ENCODE peak calls at places on chromosomes 4 and X, in seven cellular contexts. One of them, this sample, is unnamed. For H3K4me1, the result is how much of the 10 kb centered on the place peaks cover.

GRCh38 chr4:18842431-18842830 is 820.9 kb upstream of the LCORL start:
- DNase-seq in CD8-positive, alpha-beta memory T cell: no peak
- DNase-seq in breast epithelium: no peak
- DNase-seq in K562: no peak
- DNase-seq in A549: no peak
- DNase-seq in Panc1: no peak
- DNase-seq in HepG2: no peak
- DNase-seq in this sample: no peak

GRCh38 chr4:22573198-22573597 is 57.3 kb upstream of the ADGRA3 start:
- DNase-seq in CD8-positive, alpha-beta memory T cell: no peak
- DNase-seq in breast epithelium: no peak
- DNase-seq in K562: no peak
- DNase-seq in A549: no peak
- DNase-seq in Panc1: no peak
- DNase-seq in HepG2: no peak
- DNase-seq in this sample: peak

GRCh38 chrX:131729295-131729694 is 185.4 kb downstream of the OR13H1 start:
- DNase-seq in CD8-positive, alpha-beta memory T cell: no peak
- DNase-seq in breast epithelium: no peak
- DNase-seq in K562: no peak
- DNase-seq in A549: peak
- DNase-seq in Panc1: peak
- DNase-seq in HepG2: no peak
- DNase-seq in this sample: peak

GRCh38 chr4:159069922-159070321 is 33.0 kb upstream of the RAPGEF2 start:
- DNase-seq in CD8-positive, alpha-beta memory T cell: no peak
- DNase-seq in breast epithelium: no peak
- DNase-seq in K562: no peak
- DNase-seq in A549: no peak
- DNase-seq in Panc1: no peak
- DNase-seq in HepG2: no peak
- DNase-seq in this sample: no peak

GRCh38 chrX:103878466-103879151 is 46.6 kb upstream of the RAB9B start:
- DNase-seq in CD8-positive, alpha-beta memory T cell: no peak
- DNase-seq in breast epithelium: no peak
- DNase-seq in K562: no peak
- DNase-seq in A549: peak
- DNase-seq in Panc1: peak
- DNase-seq in HepG2: peak
- DNase-seq in this sample: no peak

GRCh38 chrX:139008185-139008584 is 296.7 kb upstream of the FGF13 start:
- DNase-seq in CD8-positive, alpha-beta memory T cell: no peak
- DNase-seq in breast epithelium: no peak
- DNase-seq in K562: peak
- DNase-seq in A549: no peak
- DNase-seq in Panc1: no peak
- DNase-seq in HepG2: no peak
- DNase-seq in this sample: no peak

GRCh38 chr4:139973015-139973414 is 181.0 kb downstream of the MAML3 start:
- DNase-seq in CD8-positive, alpha-beta memory T cell: no peak
- DNase-seq in breast epithelium: no peak
- DNase-seq in K562: no peak
- DNase-seq in A549: no peak
- DNase-seq in Panc1: no peak
- DNase-seq in HepG2: no peak
- DNase-seq in this sample: no peak

GRCh38 chr4:180827193-180827592 is 1416.0 kb upstream of the TENM3 start:
- DNase-seq in CD8-positive, alpha-beta memory T cell: no peak
- DNase-seq in breast epithelium: no peak
- DNase-seq in K562: no peak
- DNase-seq in A549: no peak
- DNase-seq in Panc1: no peak
- DNase-seq in HepG2: peak
- DNase-seq in this sample: no peak

GRCh38 chr4:154511990-154512389 is 20.4 kb upstream of the DCHS2 start:
- DNase-seq in CD8-positive, alpha-beta memory T cell: no peak
- DNase-seq in breast epithelium: no peak
- DNase-seq in K562: no peak
- DNase-seq in A549: no peak
- DNase-seq in Panc1: no peak
- DNase-seq in HepG2: no peak
- DNase-seq in this sample: no peak
- H3K4me1 ChIP-seq in CD8-positive, alpha-beta memory T cell: under half
- H3K4me1 ChIP-seq in breast epithelium: under half
- H3K4me1 ChIP-seq in K562: under half
- H3K4me1 ChIP-seq in A549: under half
- H3K4me1 ChIP-seq in Panc1: under half
- H3K4me1 ChIP-seq in HepG2: under half
- H3K4me1 ChIP-seq in this sample: under half

DNA sequence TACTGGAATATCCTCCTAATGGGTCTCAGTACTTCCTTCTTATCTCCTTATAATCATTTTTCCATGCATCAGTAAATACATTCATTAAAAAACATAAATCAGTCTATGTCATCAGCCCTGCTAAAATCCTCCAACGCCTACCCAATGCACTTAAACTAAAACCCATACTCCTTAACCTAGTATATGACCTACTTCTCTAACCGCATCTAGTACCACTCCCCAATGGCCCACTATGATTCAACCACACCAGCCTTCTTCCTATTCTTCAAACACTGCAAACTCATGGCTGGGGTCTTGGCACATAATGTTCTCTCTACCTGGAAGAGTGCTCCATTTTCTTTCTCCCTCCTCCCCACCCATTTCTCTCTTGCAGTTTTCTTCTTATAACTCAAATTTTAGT is 18.7 kb downstream of the TEC start:
- DNase-seq in CD8-positive, alpha-beta memory T cell: no peak
- DNase-seq in breast epithelium: no peak
- DNase-seq in K562: no peak
- DNase-seq in A549: no peak
- DNase-seq in Panc1: no peak
- DNase-seq in HepG2: no peak
- DNase-seq in this sample: no peak
- H3K4me1 ChIP-seq in CD8-positive, alpha-beta memory T cell: under half
- H3K4me1 ChIP-seq in breast epithelium: under half
- H3K4me1 ChIP-seq in K562: under half
- H3K4me1 ChIP-seq in A549: under half
- H3K4me1 ChIP-seq in Panc1: under half
- H3K4me1 ChIP-seq in HepG2: under half
- H3K4me1 ChIP-seq in this sample: under half

GRCh38 chr4:10091531-10092181 is 24.9 kb downstream of the WDR1 start:
- DNase-seq in CD8-positive, alpha-beta memory T cell: no peak
- DNase-seq in breast epithelium: no peak
- DNase-seq in K562: no peak
- DNase-seq in A549: no peak
- DNase-seq in Panc1: no peak
- DNase-seq in HepG2: no peak
- DNase-seq in this sample: no peak
- H3K4me1 ChIP-seq in CD8-positive, alpha-beta memory T cell: under half
- H3K4me1 ChIP-seq in breast epithelium: under half
- H3K4me1 ChIP-seq in K562: under half
- H3K4me1 ChIP-seq in A549: under half
- H3K4me1 ChIP-seq in Panc1: under half
- H3K4me1 ChIP-seq in HepG2: under half
- H3K4me1 ChIP-seq in this sample: under half

DNA sequence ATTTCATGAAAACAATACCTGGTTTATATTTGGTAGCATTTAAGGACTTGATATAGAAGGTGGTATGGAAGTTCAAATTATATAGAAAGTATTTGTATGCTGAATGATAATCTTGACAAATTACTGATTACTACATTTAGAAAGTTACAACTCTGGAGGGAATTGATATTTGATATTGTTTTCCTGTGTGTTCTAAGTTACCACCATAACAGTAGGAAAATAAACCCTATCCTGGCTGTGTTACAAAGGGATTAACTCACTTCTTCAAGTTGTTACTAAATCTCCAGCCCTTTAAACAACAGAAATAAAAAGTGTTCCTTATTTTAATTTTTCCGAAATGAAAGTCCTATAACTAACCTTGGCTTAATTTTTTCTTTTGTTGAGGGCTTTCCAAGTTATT is 36.6 kb downstream of the FHL1 start:
- DNase-seq in CD8-positive, alpha-beta memory T cell: no peak
- DNase-seq in breast epithelium: no peak
- DNase-seq in K562: no peak
- DNase-seq in A549: no peak
- DNase-seq in Panc1: no peak
- DNase-seq in HepG2: no peak
- DNase-seq in this sample: no peak
- H3K4me1 ChIP-seq in CD8-positive, alpha-beta memory T cell: under half
- H3K4me1 ChIP-seq in breast epithelium: under half
- H3K4me1 ChIP-seq in K562: under half
- H3K4me1 ChIP-seq in A549: under half
- H3K4me1 ChIP-seq in Panc1: under half
- H3K4me1 ChIP-seq in HepG2: under half
- H3K4me1 ChIP-seq in this sample: under half

DNA sequence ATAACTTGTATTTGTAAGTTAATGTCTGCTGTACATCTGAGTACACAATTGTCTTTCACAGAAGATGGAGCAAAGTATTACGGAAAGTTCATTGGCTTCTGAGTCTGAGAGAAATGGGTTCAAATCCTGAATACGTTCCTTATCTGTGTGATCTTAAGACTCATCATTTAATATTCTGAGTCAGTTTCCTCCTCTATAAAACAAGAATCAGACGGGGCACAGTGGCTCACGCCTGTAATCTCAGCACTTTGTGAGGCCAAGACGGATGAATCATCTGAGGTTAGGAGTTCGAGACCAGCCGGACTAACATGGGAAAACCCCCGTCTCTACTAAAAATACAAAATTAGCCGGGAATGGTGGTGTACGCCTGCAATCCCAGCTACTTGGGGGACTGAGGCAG is 57.8 kb downstream of the APBB2 start:
- DNase-seq in CD8-positive, alpha-beta memory T cell: no peak
- DNase-seq in breast epithelium: no peak
- DNase-seq in K562: no peak
- DNase-seq in A549: peak
- DNase-seq in Panc1: no peak
- DNase-seq in HepG2: no peak
- DNase-seq in this sample: no peak
- H3K4me1 ChIP-seq in CD8-positive, alpha-beta memory T cell: under half
- H3K4me1 ChIP-seq in breast epithelium: under half
- H3K4me1 ChIP-seq in K562: under half
- H3K4me1 ChIP-seq in A549: under half
- H3K4me1 ChIP-seq in Panc1: under half
- H3K4me1 ChIP-seq in HepG2: half or more
- H3K4me1 ChIP-seq in this sample: under half

GRCh38 chr4:87012265-87012953 is 77.6 kb downstream of the AFF1 start:
- DNase-seq in CD8-positive, alpha-beta memory T cell: no peak
- DNase-seq in breast epithelium: no peak
- DNase-seq in K562: no peak
- DNase-seq in A549: peak
- DNase-seq in Panc1: no peak
- DNase-seq in HepG2: peak
- DNase-seq in this sample: no peak
- H3K4me1 ChIP-seq in CD8-positive, alpha-beta memory T cell: half or more
- H3K4me1 ChIP-seq in breast epithelium: under half
- H3K4me1 ChIP-seq in K562: under half
- H3K4me1 ChIP-seq in A549: half or more
- H3K4me1 ChIP-seq in Panc1: half or more
- H3K4me1 ChIP-seq in HepG2: half or more
- H3K4me1 ChIP-seq in this sample: under half

DNA sequence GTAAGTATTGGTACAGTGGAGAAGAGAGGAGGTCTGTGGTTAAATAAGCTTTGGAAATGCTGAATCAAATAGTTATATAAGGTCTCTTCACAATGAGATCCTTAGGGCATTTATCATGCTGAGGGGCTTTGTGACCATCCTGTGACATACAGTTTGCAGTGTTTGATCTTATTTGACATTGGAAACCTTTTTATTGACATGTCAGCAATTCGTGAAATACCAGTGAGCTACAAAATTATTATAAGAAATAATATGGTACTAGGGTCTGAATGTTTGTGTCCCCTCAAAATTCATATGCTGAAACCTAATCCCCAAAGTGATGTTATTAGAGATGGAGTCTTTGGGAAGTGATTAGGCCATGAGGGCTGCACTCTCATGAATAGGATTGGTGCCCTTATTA is 98.4 kb downstream of the MID1IP1 start:
- DNase-seq in CD8-positive, alpha-beta memory T cell: no peak
- DNase-seq in breast epithelium: no peak
- DNase-seq in K562: no peak
- DNase-seq in A549: no peak
- DNase-seq in Panc1: no peak
- DNase-seq in HepG2: no peak
- DNase-seq in this sample: no peak
- H3K4me1 ChIP-seq in CD8-positive, alpha-beta memory T cell: under half
- H3K4me1 ChIP-seq in breast epithelium: under half
- H3K4me1 ChIP-seq in K562: under half
- H3K4me1 ChIP-seq in A549: under half
- H3K4me1 ChIP-seq in Panc1: under half
- H3K4me1 ChIP-seq in HepG2: under half
- H3K4me1 ChIP-seq in this sample: under half

This sample was measured in lung.